ENCODE peak calls at places on chromosomes 5 and 9, in six cellular contexts. O is tibial nerve, P is SK-N-SH, R is H1, X is A549, T is ovary. N is an unnamed sample.

GRCh38 chr5:6417657-6418056 is 31.0 kb upstream of the UBE2QL1 start:
- DNase-seq in O (no peak), P (no peak), R (no peak), X (no peak), T (no peak), N (no peak)

GRCh38 chr5:154714271-154714986 is 40.7 kb upstream of the LARP1 start:
- DNase-seq in O (no peak), P (no peak), R (no peak), X (no peak), T (no peak), N (peak)

GRCh38 chr9:114086009-114086408 is 7.9 kb upstream of the AMBP start:
- DNase-seq in O (no peak), P (no peak), R (no peak), X (no peak), T (no peak), N (no peak)

GRCh38 chr9:100306283-100306682 is 46.5 kb downstream of the TEX10 start:
- DNase-seq in O (no peak), P (no peak), R (no peak), X (no peak), T (no peak), N (no peak)

GRCh38 chr5:61010759-61011460 is 65.9 kb downstream of the NDUFAF2 start:
- DNase-seq in O (no peak), P (no peak), R (no peak), X (peak), T (no peak), N (peak)

GRCh38 chr9:138046641-138047301 is 169.2 kb downstream of the CACNA1B start:
- DNase-seq in O (no peak), P (peak), R (peak), X (no peak), T (peak), N (no peak)

GRCh38 chr5:168207450-168208029 is 83.9 kb upstream of the WWC1 start:
- DNase-seq in O (no peak), P (no peak), R (no peak), X (no peak), T (no peak), N (no peak)

GRCh38 chr5:143126121-143127019 is 277.1 kb downstream of the NR3C1 start:
- DNase-seq in O (no peak), P (no peak), R (no peak), X (no peak), T (no peak), N (no peak)

GRCh38 chr5:168782172-168782571 is 203.0 kb upstream of the PANK3 start:
- DNase-seq in O (no peak), P (no peak), R (no peak), X (no peak), T (no peak), N (no peak)

GRCh38 chr9:83936523-83936922 is 15.3 kb upstream of the KIF27 start:
- DNase-seq in O (no peak), P (no peak), R (peak), X (no peak), T (no peak), N (no peak)

GRCh38 chr5:69498384-69498783 is 5.8 kb downstream of the OCLN start:
- DNase-seq in O (no peak), P (no peak), R (no peak), X (no peak), T (no peak), N (no peak)

DNA sequence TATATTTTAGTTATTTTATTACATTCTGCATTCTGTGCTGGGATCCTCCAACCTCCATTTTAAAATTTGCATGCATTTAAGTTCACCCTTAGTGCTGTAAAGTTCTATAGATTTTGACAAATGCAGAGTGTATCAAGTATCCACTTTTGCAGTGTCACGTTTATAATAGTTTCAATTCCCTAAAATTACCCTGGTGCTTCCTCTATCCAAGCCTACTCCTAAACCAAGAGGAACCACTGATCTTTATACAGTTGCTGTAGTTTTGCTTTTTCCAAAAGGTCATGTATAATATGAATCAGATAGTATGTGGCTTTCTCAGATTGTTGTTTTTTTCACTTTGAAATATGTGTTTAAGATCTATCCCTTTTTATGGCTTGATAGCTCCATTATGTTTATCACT is 468.4 kb upstream of the CDH6 start:
- DNase-seq in O (no peak), P (no peak), R (no peak), X (no peak), T (no peak), N (no peak)
- TF ChIP-seq EP300 in O (no peak), P (no peak), R (no peak), X (no peak), T (no peak), N (no peak)

DNA sequence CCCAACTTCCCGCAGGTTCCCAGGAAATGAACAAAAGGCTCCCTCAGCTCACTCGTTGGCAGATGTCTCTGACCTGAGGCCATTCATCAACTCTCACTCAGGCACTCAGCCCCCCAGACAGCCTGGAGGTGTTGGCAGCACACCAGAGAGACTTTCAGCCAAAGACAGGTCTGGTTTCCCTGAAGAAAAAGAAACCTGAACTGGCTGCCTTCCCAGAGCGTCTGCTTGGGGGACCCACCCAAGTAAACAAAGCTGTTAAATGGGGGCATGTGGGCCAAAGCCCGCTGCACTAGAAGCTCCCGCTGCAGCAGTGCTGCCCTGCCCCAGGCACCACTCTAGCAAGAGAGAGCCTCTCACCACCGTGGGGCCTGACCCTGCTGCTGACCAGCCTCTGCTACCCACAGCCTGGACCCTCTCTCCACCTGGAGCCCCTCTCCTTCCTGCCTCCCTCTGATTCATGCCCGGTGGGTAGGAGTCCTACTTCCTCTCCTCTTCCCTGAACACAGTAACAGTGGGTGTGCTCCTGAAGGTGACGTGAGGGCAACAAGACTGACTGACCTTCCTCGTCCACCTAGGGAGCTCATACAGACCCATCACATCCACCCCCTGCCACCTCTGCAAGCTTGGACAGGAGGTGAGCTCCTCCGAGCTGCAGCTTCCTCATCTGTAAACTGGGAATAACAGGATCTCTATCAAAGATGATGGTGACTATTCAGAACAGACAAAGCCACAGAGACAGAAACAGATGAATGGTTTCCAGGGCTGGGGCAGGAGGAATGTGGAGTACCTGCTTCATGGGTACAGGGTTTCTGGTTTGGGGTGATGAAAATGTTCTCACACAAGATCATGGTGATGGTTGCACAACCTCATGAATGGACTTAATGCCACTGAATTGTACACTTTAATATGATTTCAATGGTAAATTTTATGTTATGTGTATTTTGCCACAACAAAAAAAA is 31.0 kb upstream of the GABRP start:
- DNase-seq in O (no peak), P (peak), R (no peak), X (no peak), T (no peak), N (no peak)
- TF ChIP-seq EP300 in O (no peak), P (no peak), R (no peak), X (no peak), T (no peak), N (no peak)

GRCh38 chr9:14248149-14248548 is 65.8 kb downstream of the NFIB start:
- DNase-seq in O (no peak), P (no peak), R (no peak), X (no peak), T (no peak), N (no peak)
- TF ChIP-seq EP300 in O (no peak), P (no peak), R (no peak), X (no peak), T (no peak), N (no peak)

DNA sequence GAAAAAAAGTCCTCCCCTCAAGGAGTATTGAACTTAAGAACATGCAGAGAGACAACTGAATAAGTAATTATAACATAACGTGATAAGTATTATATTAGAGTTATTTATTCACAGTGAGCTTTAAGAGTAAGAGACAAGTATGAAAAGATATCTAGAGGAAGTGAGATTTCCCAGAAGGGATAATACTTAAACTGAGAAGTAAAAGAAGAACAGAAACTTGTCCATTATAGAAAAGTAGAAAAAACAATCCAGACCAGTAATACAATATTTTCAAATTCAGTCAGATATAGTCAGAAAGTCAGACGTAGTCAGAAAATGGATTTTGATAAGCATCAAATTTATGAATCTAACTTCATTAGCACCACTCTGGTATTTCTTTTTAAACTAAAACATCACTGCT is 613.0 kb upstream of the CCNG1 start:
- DNase-seq in O (no peak), P (no peak), R (no peak), X (no peak), T (no peak), N (no peak)
- TF ChIP-seq EP300 in O (no peak), P (no peak), R (no peak), X (no peak), T (no peak), N (no peak)

GRCh38 chr5:111076076-111076475 is 4.6 kb downstream of the TSLP start:
- DNase-seq in O (no peak), P (no peak), R (no peak), X (no peak), T (no peak), N (no peak)

GRCh38 chr5:111077678-111078077 is 6.2 kb downstream of the TSLP start:
- DNase-seq in O (no peak), P (no peak), R (no peak), X (no peak), T (no peak), N (no peak)

GRCh38 chr5:111074244-111074643 is 2.7 kb downstream of the TSLP start:
- DNase-seq in O (no peak), P (no peak), R (no peak), X (no peak), T (no peak), N (no peak)

GRCh38 chr5:111072949-111073682 is 1.6 kb downstream of the TSLP start:
- DNase-seq in O (peak), P (peak), R (peak), X (no peak), T (no peak), N (no peak)

DNA sequence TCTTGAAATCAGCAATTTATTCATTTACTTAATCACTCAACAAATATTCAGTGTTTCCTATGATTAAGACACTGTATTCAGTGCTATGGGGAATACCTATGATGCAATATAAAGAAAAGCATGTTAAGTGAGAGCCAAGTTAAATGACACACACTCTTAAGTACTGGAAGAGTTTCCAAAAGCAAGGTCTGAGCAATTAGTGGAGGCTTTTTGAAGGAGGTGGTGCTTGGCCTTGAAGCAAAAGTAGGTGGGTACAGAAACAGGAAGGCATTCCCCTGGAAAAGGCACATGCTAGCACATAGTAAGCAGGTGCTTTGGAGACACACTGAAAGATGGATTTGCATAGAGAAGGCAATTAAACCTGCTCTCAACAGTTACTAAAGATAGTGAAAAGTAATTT is 4.0 kb downstream of the TSLP start:
- DNase-seq in O (no peak), P (no peak), R (no peak), X (no peak), T (no peak), N (no peak)
- TF ChIP-seq EP300 in O (no peak), P (peak), R (no peak), X (no peak), T (no peak), N (no peak)

GRCh38 chr5:124902097-124902821 is 155.8 kb upstream of the ZNF608 start:
- DNase-seq in O (no peak), P (no peak), R (no peak), X (no peak), T (no peak), N (no peak)
- TF ChIP-seq EP300 in O (peak), P (peak), R (no peak), X (no peak), T (no peak), N (no peak)